ENCODE peak calls at places on chromosome 5, in seven cellular contexts. P, I, F, R, Y, C and B are unnamed samples.

GRCh38 chr5:132736853-132737833 is at the start of gene KIF3A:
- DNase-seq in P (peak; percentile 99), I (peak; percentile 83), F (peak; percentile 98), R (peak; percentile 90), Y (peak; percentile 98), C (peak; percentile 81), B (peak; percentile 73)

GRCh38 chr5:128470663-128471062 is 67.4 kb downstream of the FBN2 start:
- DNase-seq in P (no peak), I (peak; percentile 61), F (no peak), R (no peak), Y (no peak), C (no peak), B (no peak)

GRCh38 chr5:76926329-76927105 is 26.3 kb upstream of the CRHBP start:
- DNase-seq in P (no peak), I (no peak), F (no peak), R (peak; percentile 5), Y (no peak), C (no peak), B (no peak)

GRCh38 chr5:163978897-163979296 is 473.5 kb downstream of the MAT2B start:
- DNase-seq in P (no peak), I (no peak), F (no peak), R (no peak), Y (no peak), C (no peak), B (no peak)

GRCh38 chr5:179720222-179720621 is 12.4 kb upstream of the MAML1 start:
- DNase-seq in P (no peak), I (no peak), F (no peak), R (no peak), Y (no peak), C (no peak), B (no peak)

GRCh38 chr5:56102885-56103284 is 108.1 kb upstream of the IL6ST start:
- DNase-seq in P (no peak), I (no peak), F (no peak), R (no peak), Y (no peak), C (no peak), B (no peak)

GRCh38 chr5:56447656-56448055 is 214.5 kb upstream of the ANKRD55 start:
- DNase-seq in P (no peak), I (no peak), F (no peak), R (no peak), Y (no peak), C (no peak), B (no peak)

GRCh38 chr5:117769877-117770276 is 1195.3 kb upstream of the SEMA6A start:
- DNase-seq in P (no peak), I (no peak), F (no peak), R (no peak), Y (no peak), C (no peak), B (no peak)

GRCh38 chr5:67817652-67818051 is 397.9 kb upstream of the PIK3R1 start:
- DNase-seq in P (no peak), I (no peak), F (no peak), R (no peak), Y (no peak), C (peak; percentile 30), B (no peak)

GRCh38 chr5:156934450-156935211 is 28.4 kb downstream of the TIMD4 start:
- DNase-seq in P (no peak), I (no peak), F (peak; percentile 44), R (no peak), Y (peak; percentile 27), C (no peak), B (no peak)